ENCODE peak calls at places on chromosomes 16 and 17, in seven cellular contexts. N, V, F, R, B, K and D are unnamed samples.

GRCh38 chr16:69669577-69669976 is 56.8 kb downstream of the NQO1 start:
- DNase-seq in N (no peak), V (no peak), F (no peak), R (no peak), B (no peak), K (no peak), D (no peak)

GRCh38 chr17:77772461-77772897 is 186.0 kb upstream of the TNRC6C start:
- DNase-seq in N (peak), V (peak), F (peak), R (peak), B (peak), K (peak), D (peak)

GRCh38 chr17:20955437-20956323 is 87.1 kb downstream of the USP22 start:
- DNase-seq in N (peak), V (no peak), F (no peak), R (no peak), B (no peak), K (no peak), D (peak)

GRCh38 chr16:31421587-31421986 is 6.6 kb downstream of the COX6A2 start:
- DNase-seq in N (no peak), V (no peak), F (no peak), R (no peak), B (no peak), K (no peak), D (no peak)

GRCh38 chr17:55735784-55736405 is 13.2 kb upstream of the TMEM100 start:
- DNase-seq in N (peak), V (peak), F (no peak), R (peak), B (no peak), K (peak), D (peak)

GRCh38 chr17:57445051-57445450 is 188.7 kb downstream of the MSI2 start:
- DNase-seq in N (peak), V (peak), F (no peak), R (no peak), B (no peak), K (no peak), D (no peak)

GRCh38 chr16:57809843-57810196 is 7.5 kb upstream of the KIFC3 start:
- DNase-seq in N (no peak), V (no peak), F (no peak), R (no peak), B (no peak), K (peak), D (no peak)

GRCh38 chr16:10180771-10181163 is 1.5 kb downstream of the GRIN2A start:
- DNase-seq in N (no peak), V (peak), F (peak), R (peak), B (peak), K (peak), D (no peak)

GRCh38 chr16:85916141-85916890 is 17.4 kb downstream of the IRF8 start:
- DNase-seq in N (peak), V (no peak), F (no peak), R (no peak), B (no peak), K (no peak), D (no peak)

GRCh38 chr17:10754861-10755591 is 25.2 kb upstream of the TMEM220 start:
- DNase-seq in N (no peak), V (no peak), F (no peak), R (no peak), B (peak), K (no peak), D (no peak)

GRCh38 chr16:88705076-88705684 is 1.0 kb downstream of the RNF166 start:
- DNase-seq in N (peak), V (no peak), F (no peak), R (peak), B (no peak), K (peak), D (peak)

GRCh38 chr17:69814031-69814430 is 261.0 kb upstream of the KCNJ16 start:
- DNase-seq in N (no peak), V (no peak), F (no peak), R (no peak), B (no peak), K (no peak), D (no peak)

GRCh38 chr16:24418729-24419128 is 120.6 kb upstream of the RBBP6 start:
- DNase-seq in N (no peak), V (peak), F (no peak), R (no peak), B (no peak), K (no peak), D (no peak)

DNA sequence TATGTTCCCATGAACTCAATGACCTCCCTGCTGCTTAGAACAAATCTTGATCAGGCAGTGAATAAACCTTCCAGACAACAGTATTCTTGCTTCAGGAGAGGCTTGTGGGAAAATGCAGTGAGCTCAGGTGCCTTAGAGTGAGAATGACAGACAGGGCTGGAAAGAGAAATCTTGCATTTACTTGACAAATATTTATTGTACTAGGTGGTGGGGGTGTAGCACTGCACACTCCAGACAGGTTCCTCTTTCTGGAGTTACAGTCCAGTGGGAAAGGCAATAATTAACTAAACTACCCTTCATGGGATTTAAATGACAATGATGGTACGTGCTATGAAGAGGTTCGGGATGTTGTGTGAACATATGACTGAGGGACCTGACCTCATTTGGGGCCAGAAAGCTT is 182.9 kb downstream of the SHISA9 start:
- DNase-seq in N (no peak), V (no peak), F (no peak), R (no peak), B (no peak), K (no peak), D (no peak)
- H3K4me2 ChIP-seq in N (no peak), V (no peak), F (no peak), R (no peak), B (no peak), K (no peak), D (no peak)

DNA sequence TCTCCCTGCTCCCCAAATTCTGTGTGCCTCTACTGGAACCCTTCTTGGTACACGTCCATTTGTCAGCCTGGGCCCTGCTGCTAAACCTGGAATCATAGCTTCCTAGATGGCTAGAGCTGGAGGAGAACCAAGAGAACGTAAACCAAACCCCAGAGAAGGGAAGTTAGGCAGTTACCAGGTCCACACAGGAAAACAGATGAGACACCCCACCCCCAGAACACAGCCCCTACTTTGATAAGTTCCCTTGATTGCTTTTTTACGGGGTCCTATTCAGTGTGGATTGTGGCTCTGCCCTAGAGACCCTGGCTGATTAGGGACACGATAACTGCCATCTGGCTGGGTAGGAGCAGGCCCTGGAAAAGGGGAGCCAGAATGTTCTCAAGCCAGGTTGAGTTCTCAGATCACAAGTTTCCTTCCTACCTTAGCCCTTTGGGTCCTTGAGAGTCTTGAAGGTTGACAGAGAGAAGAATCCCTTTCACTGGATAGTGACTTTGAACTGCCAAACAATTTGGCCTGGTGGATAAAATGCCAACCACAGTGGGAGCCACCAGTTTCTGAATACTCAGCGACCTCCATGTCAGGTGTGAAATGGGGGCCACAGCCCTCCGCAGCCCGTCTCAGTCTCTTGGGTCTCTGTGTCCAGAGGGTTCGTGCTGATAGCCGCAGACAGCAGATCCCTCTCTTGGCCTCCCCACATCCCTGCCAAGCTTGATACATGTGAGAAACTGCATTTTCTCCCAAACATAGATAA is 7.9 kb downstream of the TBX4 start:
- DNase-seq in N (no peak), V (no peak), F (no peak), R (no peak), B (peak), K (no peak), D (no peak)
- H3K4me2 ChIP-seq in N (no peak), V (no peak), F (no peak), R (no peak), B (no peak), K (no peak), D (no peak)

GRCh38 chr17:65785109-65785508 is 223.7 kb upstream of the AXIN2 start:
- DNase-seq in N (peak), V (peak), F (no peak), R (no peak), B (no peak), K (no peak), D (peak)
- H3K4me2 ChIP-seq in N (peak), V (peak), F (no peak), R (no peak), B (no peak), K (no peak), D (peak)

GRCh38 chr16:28621756-28622155 is 11.9 kb upstream of the SULT1A1 start:
- DNase-seq in N (no peak), V (no peak), F (no peak), R (no peak), B (no peak), K (no peak), D (no peak)

DNA sequence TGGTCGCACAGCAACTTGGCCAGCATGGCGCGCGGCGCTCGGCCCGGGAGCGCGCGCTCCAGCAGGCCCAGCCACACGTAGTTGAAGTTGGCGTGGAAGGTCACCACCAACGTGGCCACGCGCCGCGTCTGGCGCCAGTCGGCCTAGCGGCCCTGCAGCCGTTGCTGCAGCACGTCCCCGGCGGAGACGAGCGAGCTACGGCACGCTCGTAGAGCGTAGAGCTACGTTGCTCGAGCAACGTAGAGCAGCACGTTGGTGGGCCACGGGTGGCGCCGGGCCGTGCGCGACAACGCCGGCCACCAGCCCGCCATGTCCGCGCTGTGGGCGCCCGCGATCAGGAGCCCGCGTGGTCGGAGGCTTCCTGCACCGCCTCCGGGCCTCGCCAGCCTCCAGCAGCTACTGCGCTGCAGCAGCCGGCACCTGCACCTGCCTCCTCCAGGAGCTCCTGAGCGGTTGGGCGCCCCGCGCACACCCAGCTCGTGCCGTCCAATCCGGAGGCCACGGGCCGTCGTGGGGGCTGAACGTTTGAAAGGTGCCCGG is 13.4 kb upstream of the SULT1A1 start:
- DNase-seq in N (no peak), V (peak), F (no peak), R (peak), B (peak), K (peak), D (peak)
- H3K4me2 ChIP-seq in N (peak), V (peak), F (no peak), R (peak), B (no peak), K (peak), D (peak)